ENCODE peak calls at places on chromosomes 12 and 14, in five cellular contexts. M is aorta, H is IMR-90, R is AG04449, D is NT2/D1. J is an unnamed sample.

GRCh38 chr12:460301-461230 is 827 bp downstream of the B4GALNT3 start:
- DNase-seq in M (peak; percentile 65), H (no peak), R (no peak), D (no peak), J (no peak)

GRCh38 chr12:13196302-13196921 is at the start of gene EMP1:
- DNase-seq in M (peak; percentile 97), H (peak; percentile 100), R (peak; percentile 97), D (peak; percentile 83), J (peak; percentile 100)

GRCh38 chr12:122841544-122842321 is 6.5 kb downstream of the HIP1R start:
- DNase-seq in M (no peak), H (peak; percentile 82), R (peak; percentile 49), D (no peak), J (peak; percentile 65)

GRCh38 chr14:23929822-23930294 is 23.7 kb upstream of the DHRS4 start:
- DNase-seq in M (peak; percentile 80), H (peak; percentile 69), R (no peak), D (peak; percentile 59), J (peak; percentile 58)

GRCh38 chr14:43540948-43541347 is 966.1 kb downstream of the FSCB start:
- DNase-seq in M (no peak), H (no peak), R (no peak), D (peak; percentile 11), J (no peak)

GRCh38 chr14:59997496-59997895 is 77.6 kb downstream of the LRRC9 start:
- DNase-seq in M (no peak), H (no peak), R (no peak), D (no peak), J (peak; percentile 2)

GRCh38 chr14:105845725-105846309 is 319.4 kb downstream of the TMEM121 start:
- DNase-seq in M (no peak), H (no peak), R (no peak), D (no peak), J (no peak)

GRCh38 chr12:130876758-130877157 is 4.9 kb downstream of the RAN start:
- DNase-seq in M (no peak), H (no peak), R (no peak), D (no peak), J (no peak)

GRCh38 chr12:48128800-48129199 is 9.6 kb downstream of the PFKM start:
- DNase-seq in M (no peak), H (peak; percentile 77), R (no peak), D (no peak), J (no peak)

GRCh38 chr14:35925319-35925718 is 99.2 kb downstream of the BRMS1L start:
- DNase-seq in M (no peak), H (no peak), R (no peak), D (no peak), J (no peak)

GRCh38 chr14:29805415-29806123 is 122.1 kb downstream of the PRKD1 start:
- DNase-seq in M (peak; percentile 77), H (peak; percentile 98), R (peak; percentile 71), D (no peak), J (peak; percentile 87)

GRCh38 chr14:72792051-72792788 is 101.7 kb downstream of the DPF3 start:
- DNase-seq in M (peak; percentile 65), H (no peak), R (no peak), D (peak; percentile 2), J (no peak)

GRCh38 chr12:47741340-47741703 is 16.0 kb upstream of the ENDOU start:
- DNase-seq in M (peak; percentile 93), H (no peak), R (no peak), D (no peak), J (peak; percentile 42)

GRCh38 chr12:40947812-40948211 is 240.3 kb upstream of the PDZRN4 start:
- DNase-seq in M (no peak), H (no peak), R (no peak), D (no peak), J (no peak)

GRCh38 chr14:104773505-104774452 is 20.8 kb downstream of the SIVA1 start:
- DNase-seq in M (no peak), H (no peak), R (no peak), D (no peak), J (no peak)

GRCh38 chr12:29282452-29282851 is 98.5 kb downstream of the ERGIC2 start:
- DNase-seq in M (no peak), H (no peak), R (no peak), D (no peak), J (no peak)

GRCh38 chr14:55297611-55298323 is 26.5 kb downstream of the FBXO34 start:
- DNase-seq in M (no peak), H (no peak), R (no peak), D (no peak), J (no peak)

GRCh38 chr12:115416869-115417268 is 732.9 kb upstream of the TBX3 start:
- DNase-seq in M (no peak), H (no peak), R (no peak), D (no peak), J (no peak)

GRCh38 chr12:40207551-40207950 is 17.2 kb upstream of the LRRK2 start:
- DNase-seq in M (no peak), H (no peak), R (no peak), D (no peak), J (no peak)

GRCh38 chr12:94941440-94941862 is 62.0 kb downstream of the NDUFA12 start:
- DNase-seq in M (peak; percentile 48), H (peak; percentile 79), R (peak; percentile 59), D (no peak), J (peak; percentile 80)

GRCh38 chr14:50342211-50343080 is 30.3 kb downstream of the DMAC2L start:
- DNase-seq in M (no peak), H (peak; percentile 71), R (peak; percentile 28), D (peak; percentile 15), J (peak; percentile 94)

GRCh38 chr14:93951798-93952540 is 24.4 kb downstream of the ASB2 start:
- DNase-seq in M (no peak), H (peak; percentile 7), R (no peak), D (no peak), J (no peak)

GRCh38 chr14:106442857-106443256 is 916.5 kb downstream of the TMEM121 start:
- DNase-seq in M (no peak), H (no peak), R (no peak), D (no peak), J (no peak)

GRCh38 chr14:24233538-24233866 is 773 bp downstream of the GMPR2 start:
- DNase-seq in M (no peak), H (no peak), R (no peak), D (no peak), J (no peak)

GRCh38 chr12:40992674-40993073 is 195.4 kb upstream of the PDZRN4 start:
- DNase-seq in M (no peak), H (no peak), R (no peak), D (no peak), J (no peak)

GRCh38 chr12:50062733-50063452 is 5.5 kb downstream of the ASIC1 start:
- DNase-seq in M (peak; percentile 12), H (peak; percentile 20), R (no peak), D (no peak), J (no peak)

GRCh38 chr12:6039894-6040601 is 84.4 kb downstream of the VWF start:
- DNase-seq in M (no peak), H (peak; percentile 74), R (no peak), D (peak; percentile 98), J (peak; percentile 67)

GRCh38 chr14:95140060-95140858 is 17.1 kb downstream of the DICER1 start:
- DNase-seq in M (no peak), H (peak; percentile 58), R (no peak), D (no peak), J (peak; percentile 54)

GRCh38 chr14:97641827-97642226 is 844.6 kb downstream of the VRK1 start:
- DNase-seq in M (no peak), H (no peak), R (no peak), D (no peak), J (peak; percentile 11)

GRCh38 chr12:130481392-130481879 is 143.7 kb downstream of the PIWIL1 start:
- DNase-seq in M (no peak), H (no peak), R (no peak), D (no peak), J (no peak)

GRCh38 chr12:114405449-114406271 is at the start of gene TBX5:
- DNase-seq in M (no peak), H (peak; percentile 93), R (no peak), D (no peak), J (peak; percentile 69)

GRCh38 chr12:16228067-16228466 is 49.4 kb downstream of the SLC15A5 start:
- DNase-seq in M (no peak), H (no peak), R (no peak), D (no peak), J (no peak)

GRCh38 chr14:72706485-72706884 is 187.4 kb downstream of the DPF3 start:
- DNase-seq in M (no peak), H (no peak), R (no peak), D (no peak), J (no peak)

GRCh38 chr12:48165089-48166031 is 8.0 kb upstream of the ASB8 start:
- DNase-seq in M (no peak), H (peak; percentile 68), R (no peak), D (peak; percentile 52), J (peak; percentile 67)

GRCh38 chr12:114918535-114919233 is 234.7 kb upstream of the TBX3 start:
- DNase-seq in M (no peak), H (peak; percentile 72), R (no peak), D (no peak), J (peak; percentile 84)

GRCh38 chr14:76810953-76811400 is 1.7 kb downstream of the ANGEL1 start:
- DNase-seq in M (no peak), H (peak; percentile 34), R (no peak), D (no peak), J (peak; percentile 47)
- H3K4me3 ChIP-seq in M (peak overlapping the region; percentile 9), H (peak overlapping the region; percentile 22), R (peak overlapping the region; percentile 75), D (no peak overlapping the region), J (peak overlapping the region; percentile 49)

GRCh38 chr12:85440273-85440672 is 160.3 kb downstream of the ALX1 start:
- DNase-seq in M (no peak), H (no peak), R (no peak), D (no peak), J (no peak)

GRCh38 chr12:85441740-85442139 is 161.7 kb downstream of the ALX1 start:
- DNase-seq in M (no peak), H (peak; percentile 7), R (no peak), D (no peak), J (peak; percentile 13)

GRCh38 chr12:85445060-85445938 is 165.3 kb downstream of the ALX1 start:
- DNase-seq in M (no peak), H (no peak), R (no peak), D (no peak), J (no peak)

GRCh38 chr12:85441025-85441424 is 161.0 kb downstream of the ALX1 start:
- DNase-seq in M (no peak), H (no peak), R (no peak), D (no peak), J (no peak)
- H3K4me3 ChIP-seq in M (no peak overlapping the region), H (no peak overlapping the region), R (no peak overlapping the region), D (no peak overlapping the region), J (no peak overlapping the region)

DNA sequence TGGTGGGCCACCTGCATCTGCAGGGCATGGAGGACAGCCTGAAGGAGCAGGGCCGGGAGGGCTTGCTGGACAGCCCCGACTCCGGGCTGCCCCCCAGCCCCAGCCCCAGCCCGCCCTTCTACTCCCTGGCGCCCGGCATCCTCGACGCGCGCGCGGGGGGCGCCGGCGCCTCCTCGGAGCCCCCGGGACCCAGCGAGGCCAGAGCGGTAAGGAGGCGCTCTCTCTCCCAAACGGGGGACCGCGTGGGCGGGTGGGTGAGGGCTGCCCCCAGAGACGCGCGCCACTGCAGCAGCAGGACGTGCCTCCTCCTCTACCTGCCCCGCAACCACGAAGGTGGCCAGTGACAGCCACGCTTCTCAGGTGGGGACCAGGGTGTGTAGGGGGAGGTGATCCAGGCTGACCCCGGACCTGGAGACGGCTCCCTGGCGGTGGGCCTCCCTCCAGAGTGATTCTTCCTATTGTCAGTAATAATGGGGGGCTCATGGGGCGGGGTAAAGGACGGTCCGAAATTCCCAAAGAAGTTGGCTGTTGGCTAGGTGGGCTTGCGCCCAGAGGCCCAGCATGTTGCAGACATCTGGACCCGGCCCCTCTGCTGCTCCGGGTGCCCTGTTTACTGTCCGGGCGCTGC is 652 bp downstream of the RFLNA start:
- DNase-seq in M (peak; percentile 42), H (no peak), R (no peak), D (no peak), J (no peak)
- H3K4me3 ChIP-seq in M (peak overlapping the region; percentile 5), H (no peak overlapping the region), R (peak overlapping the region; percentile 42), D (peak overlapping the region; percentile 57), J (peak overlapping the region; percentile 64)

GRCh38 chr12:55060970-55061543 is 41.3 kb downstream of the NEUROD4 start:
- DNase-seq in M (no peak), H (no peak), R (no peak), D (no peak), J (no peak)
- H3K4me3 ChIP-seq in M (no peak overlapping the region), H (no peak overlapping the region), R (no peak overlapping the region), D (no peak overlapping the region), J (no peak overlapping the region)

J was measured in AG10803.